ENCODE peak calls at places on chromosomes 7 and 10, in nine cellular contexts. K is RKO; M is sigmoid colon; U is CD4-positive, alpha-beta T cell; H is NCI-H1436; W is lower leg skin; Q is upper lobe of right lung; X is activated CD8-positive, alpha-beta T cell treated with anti-CD3 and anti-CD28 coated beads for 36 hours; A is EL. C is an unnamed sample.

GRCh38 chr10:30861217-30861616 is 170.4 kb downstream of the ZNF438 start:
- DNase-seq in K (no peak), M (no peak), U (no peak), H (no peak), W (no peak), Q (no peak), X (no peak), A (no peak), C (peak)

GRCh38 chr10:80452069-80452468 is 2.0 kb upstream of the TSPAN14 start:
- DNase-seq in K (no peak), M (no peak), U (no peak), H (no peak), W (no peak), Q (no peak), X (no peak), A (no peak), C (no peak)

GRCh38 chr10:16612148-16612742 is 90.6 kb upstream of the C1QL3 start:
- DNase-seq in K (peak), M (no peak), U (no peak), H (no peak), W (no peak), Q (no peak), X (peak), A (peak), C (peak)

GRCh38 chr7:30778246-30779025 is 7.2 kb downstream of the MINDY4 start:
- DNase-seq in K (no peak), M (no peak), U (no peak), H (no peak), W (peak), Q (no peak), X (no peak), A (no peak), C (no peak)

GRCh38 chr10:72979709-72980108 is 25.1 kb upstream of the PLA2G12B start:
- DNase-seq in K (no peak), M (no peak), U (no peak), H (no peak), W (no peak), Q (no peak), X (no peak), A (no peak), C (no peak)

GRCh38 chr7:50595538-50596102 is 30.4 kb upstream of the DDC start:
- DNase-seq in K (peak), M (no peak), U (no peak), H (peak), W (no peak), Q (no peak), X (peak), A (peak), C (peak)

GRCh38 chr7:47915066-47915976 is 32.9 kb downstream of the PKD1L1 start:
- DNase-seq in K (no peak), M (no peak), U (no peak), H (no peak), W (no peak), Q (no peak), X (no peak), A (peak), C (no peak)

GRCh38 chr10:79311581-79312407 is 35.5 kb upstream of the PPIF start:
- DNase-seq in K (no peak), M (no peak), U (no peak), H (no peak), W (no peak), Q (no peak), X (no peak), A (no peak), C (no peak)

GRCh38 chr10:122220736-122221135 is 50.4 kb upstream of the BTBD16 start:
- DNase-seq in K (no peak), M (no peak), U (no peak), H (no peak), W (no peak), Q (no peak), X (no peak), A (no peak), C (no peak)

GRCh38 chr10:32346551-32347362 is at the start of gene EPC1:
- DNase-seq in K (peak), M (peak), U (peak), H (peak), W (peak), Q (peak), X (peak), A (peak), C (peak)

GRCh38 chr7:16034353-16034752 is 347.9 kb upstream of the MEOX2 start:
- DNase-seq in K (peak), M (no peak), U (no peak), H (no peak), W (no peak), Q (no peak), X (no peak), A (peak), C (no peak)

GRCh38 chr7:55193245-55193644 is 171.9 kb upstream of the LANCL2 start:
- DNase-seq in K (no peak), M (no peak), U (no peak), H (no peak), W (peak), Q (no peak), X (no peak), A (no peak), C (no peak)

GRCh38 chr7:29207469-29207868 is 12.9 kb downstream of the CHN2 start:
- DNase-seq in K (peak), M (no peak), U (no peak), H (no peak), W (no peak), Q (no peak), X (peak), A (no peak), C (peak)

GRCh38 chr10:75598998-75599397 is 167.6 kb downstream of the LRMDA start:
- DNase-seq in K (no peak), M (no peak), U (no peak), H (no peak), W (no peak), Q (no peak), X (no peak), A (no peak), C (no peak)

GRCh38 chr10:32577448-32577847 is 131.5 kb downstream of the CCDC7 start:
- DNase-seq in K (peak), M (no peak), U (no peak), H (no peak), W (no peak), Q (no peak), X (no peak), A (peak), C (no peak)

GRCh38 chr7:120539321-120539720 is 266.3 kb downstream of the KCND2 start:
- DNase-seq in K (no peak), M (no peak), U (no peak), H (no peak), W (no peak), Q (no peak), X (no peak), A (no peak), C (no peak)

GRCh38 chr10:45374451-45375052 is 536 bp downstream of the ALOX5 start:
- DNase-seq in K (no peak), M (no peak), U (no peak), H (no peak), W (no peak), Q (peak), X (no peak), A (no peak), C (peak)

GRCh38 chr10:131830446-131831130 is 70.2 kb upstream of the PPP2R2D start:
- DNase-seq in K (no peak), M (peak), U (no peak), H (no peak), W (no peak), Q (peak), X (no peak), A (no peak), C (no peak)

GRCh38 chr10:103139803-103140202 is 53.3 kb downstream of the NT5C2 start:
- DNase-seq in K (no peak), M (no peak), U (no peak), H (no peak), W (no peak), Q (no peak), X (no peak), A (no peak), C (peak)

GRCh38 chr7:142327555-142327954 is 69.7 kb upstream of the PRSS58 start:
- DNase-seq in K (no peak), M (no peak), U (no peak), H (no peak), W (no peak), Q (no peak), X (no peak), A (no peak), C (no peak)

GRCh38 chr10:79316671-79317431 is 30.4 kb upstream of the PPIF start:
- DNase-seq in K (no peak), M (no peak), U (no peak), H (peak), W (no peak), Q (peak), X (peak), A (peak), C (peak)

GRCh38 chr7:106493041-106493731 is 167.8 kb downstream of the CCDC71L start:
- DNase-seq in K (no peak), M (no peak), U (no peak), H (no peak), W (no peak), Q (peak), X (no peak), A (no peak), C (no peak)

GRCh38 chr7:36796850-36797618 is 72.7 kb upstream of the AOAH start:
- DNase-seq in K (no peak), M (no peak), U (no peak), H (no peak), W (no peak), Q (no peak), X (no peak), A (no peak), C (no peak)

GRCh38 chr10:84237199-84238051 is 3.9 kb downstream of the LRIT1 start:
- DNase-seq in K (no peak), M (no peak), U (no peak), H (no peak), W (no peak), Q (no peak), X (no peak), A (no peak), C (no peak)